ENCODE peak calls at places on chromosomes 2 and 18, in ten cellular contexts. P, R, K, Z, Q, D, G, S, O and M are unnamed samples.
A peak's percentile ranks its signal among the peaks of the same experiment; 100 is the strongest.

GRCh38 chr2:240138275-240138984 is 2.0 kb downstream of the OTOS start:
- DNase-seq in D (no peak), O (no peak), S (no peak), G (no peak), K (no peak), Q (no peak), R (no peak), P (no peak), Z (no peak), M (peak; percentile 79)

GRCh38 chr2:1744446-1745170 is at the start of gene PXDN:
- DNase-seq in Z (no peak), G (no peak), Q (no peak), R (peak; percentile 97), P (peak; percentile 53), O (no peak), K (no peak), D (peak; percentile 57), S (peak; percentile 69), M (peak; percentile 67)

GRCh38 chr2:149572102-149572953 is 15.2 kb downstream of the MMADHC start:
- DNase-seq in Q (no peak), R (no peak), Z (no peak), D (no peak), G (no peak), S (no peak), K (no peak), O (no peak), P (no peak), M (no peak)

GRCh38 chr2:10990561-10991111 is 78.9 kb downstream of the KCNF1 start:
- DNase-seq in P (peak; percentile 43), D (no peak), G (no peak), K (no peak), Z (no peak), O (no peak), Q (no peak), R (no peak), S (no peak), M (no peak)

GRCh38 chr18:59196161-59196560 is 23.8 kb upstream of the GRP start:
- DNase-seq in D (no peak), S (no peak), Q (no peak), P (no peak), O (no peak), Z (no peak), G (no peak), K (no peak), R (no peak), M (no peak)

GRCh38 chr18:58955738-58956137 is 91.1 kb downstream of the ZNF532 start:
- DNase-seq in R (no peak), Q (no peak), S (no peak), G (no peak), Z (no peak), P (no peak), D (no peak), K (no peak), O (no peak), M (no peak)

GRCh38 chr18:7482342-7482741 is 84.8 kb upstream of the PTPRM start:
- DNase-seq in K (no peak), G (no peak), P (peak; percentile 45), Z (no peak), R (no peak), O (no peak), S (no peak), Q (no peak), D (no peak), M (no peak)

GRCh38 chr18:41872206-41872605 is 82.8 kb upstream of the PIK3C3 start:
- DNase-seq in O (no peak), G (no peak), P (no peak), Z (no peak), K (no peak), D (no peak), R (no peak), S (no peak), Q (no peak), M (peak; percentile 24)

GRCh38 chr2:119950966-119951365 is 61.9 kb upstream of the EPB41L5 start:
- DNase-seq in Z (no peak), O (no peak), G (no peak), S (no peak), P (no peak), K (no peak), Q (no peak), D (no peak), R (no peak), M (no peak)

GRCh38 chr2:195251221-195251620 is 405.8 kb upstream of the SLC39A10 start:
- DNase-seq in Z (no peak), K (no peak), D (no peak), O (no peak), Q (no peak), R (no peak), P (no peak), G (no peak), S (no peak), M (no peak)

GRCh38 chr2:210475726-210476125 is 833 bp downstream of the LANCL1 start:
- DNase-seq in Q (no peak), D (no peak), G (no peak), O (no peak), Z (no peak), P (no peak), S (peak; percentile 8), K (no peak), R (peak; percentile 22), M (no peak)

DNA sequence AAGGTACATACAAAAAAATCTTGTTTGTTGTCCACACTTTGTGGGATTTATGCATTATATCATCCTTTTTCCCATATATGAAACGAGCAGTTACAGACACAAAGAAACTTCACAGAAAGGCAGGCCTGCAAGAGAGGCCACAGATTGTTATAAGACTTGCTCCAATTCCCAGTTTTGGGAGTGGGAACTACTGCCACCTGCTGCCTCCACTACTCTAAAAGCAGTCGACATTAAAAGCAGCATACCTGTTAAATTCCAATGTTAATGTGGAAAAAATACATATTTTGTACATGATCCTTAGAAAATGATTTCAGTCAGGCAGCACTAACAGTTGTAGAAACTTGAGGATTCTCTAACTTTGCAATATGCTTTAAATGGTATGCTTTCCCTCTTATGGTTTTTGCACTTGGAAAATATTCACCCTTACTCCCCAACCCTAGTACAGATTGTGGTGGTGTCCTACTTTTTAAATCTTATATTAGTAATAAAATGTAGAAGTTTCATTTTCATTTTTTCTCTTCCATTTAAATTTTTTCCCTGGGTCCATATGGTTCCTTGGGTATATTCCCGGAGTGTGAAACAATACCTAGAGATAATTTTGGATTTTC is 37.9 kb downstream of the SLC38A11 start:
- DNase-seq in S (peak; percentile 41), R (peak; percentile 15), O (no peak), D (no peak), K (no peak), P (peak; percentile 49), G (peak; percentile 16), Z (no peak), Q (peak; percentile 40), M (peak; percentile 67)
- TF ChIP-seq CTCF in S (peak; percentile 48), R (peak; percentile 59), O (no peak), D (peak; percentile 40), K (peak; percentile 50), P (peak; percentile 44), G (peak; percentile 60), Z (peak; percentile 63), Q (peak; percentile 60), M (peak; percentile 71)

GRCh38 chr2:67268806-67269205 is 128.3 kb upstream of the ETAA1 start:
- DNase-seq in G (no peak), Z (no peak), D (peak; percentile 68), P (peak; percentile 89), O (no peak), K (no peak), Q (no peak), S (peak; percentile 75), R (no peak), M (peak; percentile 82)

GRCh38 chr2:67267238-67267637 is 129.9 kb upstream of the ETAA1 start:
- DNase-seq in P (no peak), R (no peak), Z (no peak), Q (no peak), O (no peak), S (no peak), K (no peak), G (no peak), D (no peak), M (no peak)

GRCh38 chr2:67277450-67277849 is 119.7 kb upstream of the ETAA1 start:
- DNase-seq in Q (no peak), Z (no peak), D (no peak), K (peak; percentile 7), O (no peak), P (no peak), S (no peak), R (no peak), G (no peak), M (no peak)

DNA sequence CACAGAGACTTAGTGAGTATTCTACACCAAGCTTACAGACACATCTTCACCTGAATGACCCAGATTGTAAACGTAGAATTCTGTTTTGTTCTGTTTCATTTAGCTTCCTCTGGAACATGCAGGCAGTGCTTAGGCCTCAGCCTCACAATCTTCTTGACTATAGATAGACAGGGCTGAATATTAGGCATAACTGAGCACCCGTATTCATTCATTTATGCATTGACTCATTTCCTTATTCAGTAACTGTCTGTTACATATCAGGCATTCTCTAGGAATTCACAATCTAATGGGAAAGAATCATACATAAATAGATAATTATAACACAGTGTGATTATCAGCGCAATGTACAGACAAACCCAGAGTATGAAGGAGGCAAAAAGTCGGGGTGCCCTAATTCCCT is 124.9 kb upstream of the ETAA1 start:
- DNase-seq in P (no peak), Q (no peak), Z (no peak), G (no peak), R (no peak), D (peak; percentile 31), S (peak; percentile 56), K (no peak), O (no peak), M (no peak)
- H2AFZ ChIP-seq in P (no peak overlapping the region), Q (no peak overlapping the region), Z (no peak overlapping the region), G (no peak overlapping the region), R (peak overlapping the region; percentile 60), D (peak overlapping the region; percentile 0), S (no peak overlapping the region), K (no peak overlapping the region), O (no peak overlapping the region), M (no peak overlapping the region)

GRCh38 chr2:184004289-184004944 is 593.9 kb upstream of the ZNF804A start:
- DNase-seq in S (peak; percentile 58), R (no peak), O (no peak), Z (no peak), G (no peak), Q (no peak), P (no peak), K (no peak), D (peak; percentile 52), M (peak; percentile 34)
- H3K27ac ChIP-seq in S (no peak overlapping the region), R (peak overlapping the region; percentile 53), O (no peak overlapping the region), Z (no peak overlapping the region), G (no peak overlapping the region), Q (no peak overlapping the region), P (no peak overlapping the region), K (no peak overlapping the region), D (peak overlapping the region; percentile 72), M (no peak overlapping the region)

DNA sequence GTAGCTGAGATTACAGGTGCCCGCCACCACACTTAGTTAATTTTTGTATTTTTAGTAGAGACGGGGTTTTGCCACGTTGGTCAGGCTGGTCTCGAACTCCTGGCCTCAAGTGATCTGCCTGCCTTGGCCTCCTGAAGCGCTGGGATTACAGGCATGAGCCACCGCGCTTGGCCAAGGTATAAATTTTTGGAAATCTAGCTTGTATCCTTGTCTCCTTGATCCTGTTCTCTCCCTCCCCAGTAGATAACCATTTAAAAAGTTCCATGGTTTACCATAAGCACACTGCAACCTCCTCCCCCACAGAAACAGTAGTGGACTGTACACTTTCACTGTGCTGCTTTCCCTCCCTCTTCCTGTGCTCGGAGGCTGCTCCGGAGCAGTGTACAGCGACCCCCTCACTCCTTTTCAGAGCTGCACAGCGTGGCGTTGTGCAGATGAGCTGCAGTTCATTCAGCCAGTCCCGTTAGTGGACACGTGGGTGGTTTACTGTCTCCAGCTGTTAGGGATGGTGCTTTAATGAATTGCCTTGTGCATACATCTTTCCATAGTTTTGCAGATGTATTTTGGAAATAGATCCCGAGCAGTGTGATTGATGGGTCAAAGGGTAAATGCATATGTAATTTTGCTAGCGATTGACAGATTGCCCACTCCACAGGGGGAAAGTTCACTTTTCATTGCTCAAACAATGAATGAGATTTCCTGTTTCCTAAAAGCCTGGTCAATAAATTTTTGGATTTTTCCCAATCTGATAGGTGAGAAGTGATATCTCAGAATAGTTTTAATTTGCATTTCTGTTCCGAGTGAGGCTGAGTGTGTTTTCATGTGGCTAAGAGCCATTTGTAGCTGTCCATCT is 14.8 kb downstream of the ASB1 start:
- DNase-seq in K (no peak), Z (no peak), D (no peak), G (no peak), P (no peak), O (no peak), R (peak; percentile 68), Q (no peak), S (peak; percentile 44), M (no peak)
- TF ChIP-seq CTCF in K (no peak), Z (no peak), D (no peak), G (no peak), P (no peak), O (no peak), R (no peak), Q (no peak), S (no peak), M (no peak)